ENCODE peak calls at places on chromosomes 11 and 22, in six cellular contexts. L is LNCaP clone FGC, Y is right atrium auricular region, S is A549, G is left ventricle myocardium inferior, B is AG04450. M is an unnamed sample.

GRCh38 chr22:43812149-43812842 is at the start of gene EFCAB6:
- DNase-seq in L (peak), Y (peak), S (peak), G (peak), B (peak), M (peak)

GRCh38 chr11:17333799-17334586 is 17.6 kb upstream of the NCR3LG1 start:
- DNase-seq in L (no peak), Y (no peak), S (no peak), G (peak), B (no peak), M (no peak)

GRCh38 chr22:41361716-41362310 is 19.9 kb upstream of the TEF start:
- DNase-seq in L (no peak), Y (no peak), S (no peak), G (no peak), B (no peak), M (no peak)

GRCh38 chr22:20014526-20015186 is 2.0 kb downstream of the ARVCF start:
- DNase-seq in L (no peak), Y (no peak), S (no peak), G (no peak), B (no peak), M (no peak)

GRCh38 chr11:128553662-128554392 is 33.5 kb downstream of the ETS1 start:
- DNase-seq in L (no peak), Y (no peak), S (no peak), G (no peak), B (no peak), M (no peak)

GRCh38 chr11:746289-747175 is 732 bp upstream of the TALDO1 start:
- DNase-seq in L (no peak), Y (no peak), S (no peak), G (no peak), B (no peak), M (no peak)

GRCh38 chr11:38274031-38274430 is 1676.0 kb upstream of the RAG2 start:
- DNase-seq in L (no peak), Y (no peak), S (no peak), G (no peak), B (no peak), M (no peak)

GRCh38 chr11:75031224-75031753 is 42.6 kb downstream of the NEU3 start:
- DNase-seq in L (no peak), Y (no peak), S (no peak), G (no peak), B (peak), M (peak)

GRCh38 chr11:464316-464715 is 14.2 kb downstream of the PTDSS2 start:
- DNase-seq in L (no peak), Y (no peak), S (no peak), G (no peak), B (no peak), M (no peak)

GRCh38 chr11:952406-953385 is 27.0 kb downstream of the AP2A2 start:
- DNase-seq in L (no peak), Y (no peak), S (peak), G (no peak), B (no peak), M (no peak)

GRCh38 chr11:100823360-100823759 is 136.3 kb downstream of the ARHGAP42 start:
- DNase-seq in L (no peak), Y (no peak), S (no peak), G (no peak), B (no peak), M (peak)

GRCh38 chr11:83574516-83574915 is 288.3 kb upstream of the CCDC90B start:
- DNase-seq in L (no peak), Y (no peak), S (no peak), G (no peak), B (no peak), M (no peak)

GRCh38 chr11:124225471-124225870 is 15.4 kb upstream of the OR8G1 start:
- DNase-seq in L (no peak), Y (no peak), S (no peak), G (no peak), B (no peak), M (no peak)

GRCh38 chr11:20459865-20460264 is 72.3 kb downstream of the PRMT3 start:
- DNase-seq in L (no peak), Y (no peak), S (no peak), G (no peak), B (no peak), M (no peak)
- H3K4me3 ChIP-seq in L (no peak), Y (no peak), S (no peak), G (no peak), B (no peak), M (no peak)

GRCh38 chr11:43706631-43707030 is 26.1 kb downstream of the HSD17B12 start:
- DNase-seq in L (no peak), Y (no peak), S (no peak), G (no peak), B (no peak), M (no peak)

GRCh38 chr11:43709689-43710088 is 29.2 kb downstream of the HSD17B12 start:
- DNase-seq in L (no peak), Y (no peak), S (no peak), G (no peak), B (no peak), M (no peak)

GRCh38 chr11:43712676-43713075 is 32.1 kb downstream of the HSD17B12 start:
- DNase-seq in L (no peak), Y (no peak), S (no peak), G (no peak), B (peak), M (no peak)

GRCh38 chr11:43708776-43709175 is 28.2 kb downstream of the HSD17B12 start:
- DNase-seq in L (no peak), Y (no peak), S (no peak), G (no peak), B (no peak), M (no peak)
- TF ChIP-seq CTCF in L (peak), Y (peak), S (peak), G (peak), B (peak), M (no peak)

DNA sequence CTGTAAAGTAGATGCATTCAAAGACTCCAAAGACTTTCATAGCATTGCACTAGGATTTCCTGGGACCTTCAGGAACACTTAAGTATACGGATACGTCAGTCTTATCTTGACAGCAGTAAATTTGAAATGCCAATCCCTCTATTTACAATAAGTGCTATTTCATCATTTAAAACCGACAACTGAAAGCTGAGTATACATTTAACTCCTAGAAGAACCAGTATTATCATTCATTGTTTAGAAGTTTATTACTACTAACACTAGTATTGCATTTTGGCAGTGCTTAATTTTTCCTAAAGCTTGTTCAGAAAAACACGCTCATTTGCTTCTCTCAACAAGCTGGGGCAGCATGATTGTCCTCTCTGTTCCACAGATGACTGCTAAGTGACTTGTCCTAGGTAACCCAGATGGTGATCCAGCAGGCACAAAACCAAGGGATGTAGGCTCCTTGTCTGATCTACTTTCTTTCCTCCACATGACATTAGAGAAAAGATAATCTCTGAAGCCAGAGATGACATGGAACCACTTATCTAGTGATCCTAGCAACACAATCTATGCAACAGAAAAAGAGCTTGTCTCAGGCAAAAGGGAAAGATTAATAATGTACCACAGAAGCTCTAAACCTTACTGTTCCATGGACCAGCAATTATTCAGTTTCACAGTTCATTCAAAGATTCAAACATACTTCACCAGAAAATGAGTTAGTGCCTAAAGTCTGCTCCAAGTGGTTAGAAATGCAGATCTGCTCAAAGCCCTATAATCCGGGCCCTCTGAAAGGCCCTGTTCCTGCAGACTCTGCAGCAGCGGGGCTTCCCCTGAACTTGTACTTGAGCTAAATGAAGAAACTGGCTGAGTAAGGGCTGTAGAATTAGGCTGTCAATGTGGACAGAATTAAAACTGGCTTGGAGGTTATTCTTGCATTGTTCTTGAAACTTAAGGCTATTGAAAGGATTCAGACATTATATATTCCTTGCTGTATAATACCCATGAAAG is 5.2 kb downstream of the MAML2 start:
- DNase-seq in L (no peak), Y (no peak), S (no peak), G (peak), B (no peak), M (no peak)
- H3K4me3 ChIP-seq in L (no peak), Y (no peak), S (no peak), G (peak), B (peak), M (no peak)

DNA sequence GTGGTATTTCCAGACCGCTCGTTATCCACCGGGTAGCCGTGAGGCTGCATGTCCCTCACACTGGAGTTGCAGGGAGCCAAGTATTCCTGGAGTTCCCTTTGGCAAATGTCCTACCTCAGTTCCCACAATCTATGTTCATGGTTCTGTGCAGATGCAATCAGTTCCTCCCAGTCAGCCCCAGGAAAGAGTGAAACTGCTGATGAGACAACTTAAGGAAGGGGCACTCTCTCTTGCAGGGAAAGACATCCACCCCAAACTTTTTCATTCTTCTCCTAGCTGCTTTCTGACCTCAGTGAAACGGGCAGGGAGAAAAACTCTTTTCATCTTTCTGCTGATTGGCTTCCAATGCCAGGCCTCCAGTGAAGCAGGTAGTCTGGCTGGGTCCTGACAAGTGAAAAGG is 205.1 kb upstream of the TMEM45B start:
- DNase-seq in L (no peak), Y (no peak), S (no peak), G (no peak), B (no peak), M (no peak)
- TF ChIP-seq CTCF in L (no peak), Y (no peak), S (no peak), G (no peak), B (no peak), M (no peak)

DNA sequence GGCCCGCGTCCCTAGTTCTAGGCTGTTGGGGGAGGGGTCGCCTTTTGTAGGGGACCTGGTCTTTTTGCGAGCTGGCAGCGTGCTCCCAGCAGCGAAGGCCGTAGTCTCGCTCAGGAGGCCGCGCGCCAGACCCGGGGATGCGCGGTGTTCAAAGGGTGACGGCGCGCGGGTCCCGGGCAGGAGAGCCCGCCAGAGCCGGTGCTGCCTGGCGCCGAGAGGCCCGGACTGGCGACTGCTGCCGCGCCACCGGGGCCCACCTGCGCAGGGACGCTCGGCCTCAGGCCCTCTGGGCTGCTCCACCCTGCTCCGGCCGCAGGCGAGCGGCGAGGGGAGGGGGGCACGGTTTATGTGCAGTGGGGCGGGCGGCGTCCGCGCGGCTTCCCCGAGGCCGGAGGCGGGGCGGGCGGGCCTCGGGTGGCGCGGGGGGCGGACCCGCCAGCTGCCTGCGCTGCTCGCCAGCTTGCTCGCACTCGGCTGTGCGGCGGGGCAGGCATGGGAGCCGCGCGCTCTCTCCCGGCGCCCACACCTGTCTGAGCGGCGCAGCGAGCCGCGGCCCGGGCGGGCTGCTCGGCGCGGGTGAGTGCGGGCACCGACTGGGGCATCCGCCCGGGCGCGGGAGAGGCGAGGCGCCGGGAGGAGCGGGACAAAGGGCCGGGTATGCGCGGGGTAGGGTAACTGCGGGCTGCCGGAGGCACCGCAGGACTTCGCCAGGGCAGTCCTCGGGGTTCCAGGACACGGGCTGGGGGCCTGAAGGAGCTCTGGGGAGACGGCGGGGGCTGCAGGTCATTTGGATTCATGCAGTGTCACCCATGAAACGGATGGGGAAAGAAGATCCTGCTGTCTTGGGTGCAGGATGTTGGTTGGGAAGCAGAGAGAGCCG is at the start of gene PRSS23:
- DNase-seq in L (no peak), Y (no peak), S (peak), G (peak), B (no peak), M (no peak)
- H3K4me3 ChIP-seq in L (peak), Y (peak), S (peak), G (peak), B (peak), M (peak)

GRCh38 chr22:22452211-22452610 is 56.3 kb downstream of the ZNF280B start:
- DNase-seq in L (no peak), Y (no peak), S (no peak), G (no peak), B (no peak), M (no peak)

GRCh38 chr22:22449819-22450218 is 58.7 kb downstream of the ZNF280B start:
- DNase-seq in L (no peak), Y (no peak), S (no peak), G (no peak), B (no peak), M (no peak)

GRCh38 chr22:22452996-22453686 is 55.4 kb downstream of the ZNF280B start:
- DNase-seq in L (no peak), Y (no peak), S (no peak), G (no peak), B (no peak), M (no peak)

GRCh38 chr22:22446527-22446926 is 62.0 kb downstream of the ZNF280B start:
- DNase-seq in L (no peak), Y (no peak), S (no peak), G (no peak), B (no peak), M (no peak)

DNA sequence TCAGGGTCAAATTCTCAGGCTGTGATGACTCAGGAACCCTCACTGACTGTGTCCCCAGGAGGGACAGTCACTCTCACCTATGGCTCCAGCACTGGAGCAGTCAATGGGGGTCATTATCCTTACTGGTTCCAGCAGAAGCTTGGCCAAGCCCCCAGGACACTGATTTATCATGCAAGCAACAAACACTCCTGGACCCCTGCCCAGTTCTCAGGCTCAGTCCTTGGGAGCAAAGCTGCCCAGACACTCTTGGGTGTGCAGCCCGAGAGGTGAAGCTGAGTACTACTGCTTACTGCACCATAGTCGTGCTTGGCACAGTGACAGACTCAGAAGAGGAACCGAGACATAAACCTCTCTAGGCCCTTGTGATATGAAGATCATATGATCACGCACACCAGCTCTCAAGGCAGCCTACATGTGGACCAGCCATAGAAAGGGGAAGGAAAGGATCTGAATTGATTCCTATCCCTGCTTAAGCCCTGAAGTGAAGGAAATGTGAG is 58.2 kb downstream of the ZNF280B start:
- DNase-seq in L (no peak), Y (no peak), S (no peak), G (no peak), B (no peak), M (no peak)
- TF ChIP-seq CTCF in L (no peak), Y (no peak), S (no peak), G (no peak), B (no peak), M (no peak)